ENCODE peak calls at places on chromosomes 3 and 15, in seven cellular contexts. F is HCT116, B is HepG2, E is SK-N-SH, H is K562, G is GM12878, Q is H1. V is an unnamed sample.

GRCh38 chr15:80309769-80310384 is 57.9 kb upstream of the CTXND1 start:
- DNase-seq in F (peak), B (peak), Q (no peak), E (peak), H (peak), G (no peak), V (no peak)

GRCh38 chr3:114058646-114059045 is 2.1 kb downstream of the QTRT2 start:
- DNase-seq in B (no peak), E (no peak), Q (no peak), H (no peak), F (no peak), G (no peak), V (no peak)

GRCh38 chr3:124558898-124559649 is 171.2 kb upstream of the UMPS start:
- DNase-seq in H (no peak), G (no peak), E (peak), F (peak), B (no peak), Q (no peak), V (no peak)

GRCh38 chr3:115698851-115699535 is 75.7 kb downstream of the GAP43 start:
- DNase-seq in F (no peak), B (no peak), E (peak), H (no peak), Q (no peak), G (no peak), V (no peak)

GRCh38 chr3:113295463-113295862 is 84.1 kb downstream of the BOC start:
- DNase-seq in Q (no peak), G (no peak), F (no peak), H (no peak), E (no peak), B (no peak), V (no peak)

GRCh38 chr15:81575436-81576123 is 201.6 kb upstream of the TMC3 start:
- DNase-seq in E (no peak), H (peak), G (no peak), B (no peak), F (no peak), Q (no peak), V (no peak)

GRCh38 chr3:66722675-66723074 is 221.9 kb upstream of the LRIG1 start:
- DNase-seq in G (no peak), B (no peak), F (no peak), Q (no peak), E (no peak), H (no peak), V (no peak)

GRCh38 chr15:45376300-45376928 is 1.9 kb downstream of the GATM start:
- DNase-seq in B (no peak), G (no peak), H (no peak), F (no peak), E (no peak), Q (no peak), V (no peak)

GRCh38 chr3:71026634-71027578 is 556.6 kb downstream of the FOXP1 start:
- DNase-seq in E (no peak), H (no peak), Q (no peak), G (no peak), F (no peak), B (peak), V (peak)

GRCh38 chr3:47092090-47092489 is 71.8 kb downstream of the SETD2 start:
- DNase-seq in G (no peak), E (no peak), Q (no peak), F (no peak), B (no peak), H (no peak), V (no peak)

GRCh38 chr15:100115711-100116090 is 226.1 kb downstream of the ADAMTS17 start:
- DNase-seq in F (no peak), B (no peak), E (no peak), Q (no peak), G (no peak), H (no peak), V (no peak)

GRCh38 chr3:11637901-11638668 is 5.6 kb downstream of the VGLL4 start:
- DNase-seq in H (no peak), Q (no peak), B (no peak), E (peak), F (no peak), G (no peak), V (no peak)

GRCh38 chr3:152203677-152204076 is 65.1 kb upstream of the MBNL1 start:
- DNase-seq in H (no peak), B (no peak), G (no peak), F (no peak), E (no peak), Q (no peak), V (no peak)

GRCh38 chr15:25170113-25170731 is 215.4 kb downstream of the SNRPN start:
- DNase-seq in B (no peak), G (no peak), E (no peak), H (no peak), Q (no peak), F (no peak), V (no peak)

GRCh38 chr3:40869013-40869412 is 330.3 kb upstream of the CTNNB1 start:
- DNase-seq in G (no peak), H (no peak), Q (no peak), E (no peak), B (no peak), F (no peak), V (no peak)

GRCh38 chr3:71641669-71642068 is 58.1 kb upstream of the FOXP1 start:
- DNase-seq in H (peak), F (peak), G (peak), Q (no peak), E (no peak), B (peak), V (no peak)

GRCh38 chr3:151837057-151837456 is 23.1 kb downstream of the AADAC start:
- DNase-seq in B (no peak), G (no peak), H (peak), F (peak), E (no peak), Q (peak), V (peak)

GRCh38 chr3:134353831-134354611 is 20.2 kb downstream of the AMOTL2 start:
- DNase-seq in G (no peak), E (no peak), H (no peak), B (no peak), F (no peak), Q (no peak), V (no peak)

GRCh38 chr3:196322-197153 is at the start of gene CHL1:
- DNase-seq in B (no peak), Q (no peak), G (no peak), H (no peak), F (no peak), E (peak), V (no peak)

GRCh38 chr3:197507081-197507480 is 48.7 kb downstream of the BDH1 start:
- DNase-seq in G (no peak), F (no peak), Q (no peak), B (no peak), E (no peak), H (no peak), V (no peak)

GRCh38 chr3:138381413-138381901 is 33.1 kb downstream of the MRAS start:
- DNase-seq in E (no peak), F (no peak), H (no peak), Q (no peak), G (no peak), B (no peak), V (no peak)

GRCh38 chr3:187150599-187150998 is 11.3 kb upstream of the RPL39L start:
- DNase-seq in Q (no peak), B (peak), F (no peak), G (no peak), H (no peak), E (no peak), V (no peak)

GRCh38 chr15:32682569-32682968 is 35.2 kb upstream of the GREM1 start:
- DNase-seq in B (no peak), H (no peak), E (no peak), G (no peak), F (no peak), Q (no peak), V (no peak)

GRCh38 chr15:73237910-73238309 is 130.8 kb downstream of the HCN4 start:
- DNase-seq in H (no peak), B (no peak), F (no peak), Q (no peak), E (peak), G (no peak), V (no peak)

GRCh38 chr3:173983353-173983752 is 585.8 kb downstream of the NLGN1 start:
- DNase-seq in B (no peak), E (no peak), Q (no peak), F (no peak), H (no peak), G (no peak), V (no peak)

GRCh38 chr3:111761309-111761795 is 97.7 kb upstream of the PHLDB2 start:
- DNase-seq in F (no peak), Q (no peak), H (no peak), B (no peak), E (peak), G (no peak), V (no peak)

DNA sequence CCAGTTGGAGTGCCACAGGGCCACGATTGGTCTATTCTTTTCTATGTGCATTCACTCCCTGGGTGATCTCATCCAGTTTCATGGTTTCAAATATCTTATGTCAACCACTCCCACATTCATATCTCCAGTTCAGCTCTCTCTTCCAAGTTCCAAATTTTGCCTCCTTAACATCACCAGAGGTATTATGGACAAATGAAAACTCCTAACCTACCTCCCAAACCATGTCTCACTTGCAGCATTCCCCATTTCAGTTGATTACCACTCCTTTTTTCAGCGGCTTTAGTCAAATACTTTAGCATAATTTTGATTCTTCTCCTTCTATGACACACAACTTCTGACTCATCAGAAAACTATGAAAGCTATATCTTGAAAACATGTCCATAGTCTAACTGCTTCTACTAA is 203.1 kb upstream of the SEMA6D start:
- DNase-seq in B (no peak), Q (no peak), F (no peak), E (no peak), H (no peak), G (no peak), V (no peak)
- TF ChIP-seq SIN3A in B (no peak), Q (no peak), F (no peak), E (no peak), H (no peak), G (no peak), V (no peak)

GRCh38 chr15:72198410-72199270 is 1.1 kb upstream of the GRAMD2A start:
- DNase-seq in F (no peak), E (no peak), G (no peak), B (no peak), Q (no peak), H (no peak), V (no peak)
- TF ChIP-seq POLR2AphosphoS5 in F (no peak), E (no peak), G (peak), B (peak), Q (no peak), H (peak), V (no peak)

GRCh38 chr3:59210260-59210659 is 160.4 kb upstream of the CFAP20DC start:
- DNase-seq in Q (no peak), F (no peak), G (no peak), H (no peak), E (no peak), B (no peak), V (no peak)

DNA sequence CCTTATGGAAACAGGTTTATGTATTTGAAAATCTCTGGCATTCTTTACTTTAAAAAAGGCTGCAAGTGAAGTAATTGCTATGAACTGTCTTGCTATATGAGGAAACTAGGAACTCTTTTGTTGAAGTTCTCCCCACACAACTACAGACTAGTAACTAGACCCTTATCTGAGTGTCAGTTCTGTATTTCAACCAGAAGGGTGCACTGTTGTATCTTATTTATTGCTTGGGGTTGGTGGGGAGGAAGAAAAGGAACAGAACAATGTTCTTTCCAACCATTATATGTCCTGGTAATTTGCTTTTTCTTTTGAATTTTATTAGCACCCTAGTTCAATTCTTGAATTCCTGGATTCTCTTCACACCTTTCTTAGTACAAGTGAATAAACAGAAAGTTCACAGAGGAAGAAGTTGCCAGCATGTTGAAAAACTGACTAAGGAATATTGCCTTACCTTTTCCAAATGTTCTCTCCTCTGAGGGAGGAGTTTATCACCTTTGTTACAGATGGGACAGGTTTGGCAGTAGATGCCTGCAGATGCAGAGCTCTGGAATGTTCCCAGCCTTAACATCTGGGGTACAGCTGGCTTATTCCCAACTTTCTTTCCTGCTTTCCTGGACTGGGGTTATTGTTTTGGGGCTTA is 162.4 kb upstream of the CFAP20DC start:
- DNase-seq in E (peak), H (peak), B (peak), G (peak), F (peak), Q (no peak), V (peak)
- TF ChIP-seq SIN3A in E (no peak), H (no peak), B (no peak), G (no peak), F (no peak), Q (no peak), V (no peak)

GRCh38 chr3:190301591-190301990 is 20.7 kb downstream of the CLDN1 start:
- DNase-seq in H (no peak), Q (no peak), F (no peak), E (no peak), B (no peak), G (no peak), V (no peak)
- TF ChIP-seq POLR2AphosphoS5 in H (no peak), Q (no peak), F (no peak), E (no peak), B (no peak), G (no peak), V (no peak)

DNA sequence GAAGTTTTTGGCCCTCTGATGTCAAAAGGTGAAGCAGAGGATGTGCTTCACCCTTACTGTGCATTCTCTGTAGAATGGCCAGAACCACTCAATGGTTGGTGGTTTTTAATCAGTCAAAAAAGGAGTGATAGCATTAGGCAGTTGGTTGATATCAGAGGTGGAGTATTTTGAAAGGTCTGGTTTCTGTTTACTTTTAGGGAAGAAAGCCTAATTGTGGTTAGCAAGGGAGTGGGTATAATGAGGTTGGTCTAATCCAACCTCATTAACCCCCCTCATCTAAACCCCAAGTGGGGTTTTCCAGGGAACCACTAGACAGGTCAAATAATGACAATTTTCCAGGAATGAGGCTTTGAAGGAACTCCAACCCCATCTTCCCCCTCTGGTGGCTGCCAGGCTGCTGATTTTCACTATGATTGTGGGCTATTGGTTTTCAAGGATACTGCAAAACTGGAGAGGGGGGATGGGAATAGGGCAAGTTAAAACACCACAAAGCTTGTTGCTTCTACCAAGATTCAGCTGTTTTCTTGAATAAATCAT is 10.5 kb upstream of the ZNF662 start:
- DNase-seq in Q (no peak), F (no peak), B (no peak), E (no peak), G (no peak), H (no peak), V (no peak)
- TF ChIP-seq SIN3A in Q (no peak), F (no peak), B (no peak), E (no peak), G (no peak), H (no peak), V (no peak)

DNA sequence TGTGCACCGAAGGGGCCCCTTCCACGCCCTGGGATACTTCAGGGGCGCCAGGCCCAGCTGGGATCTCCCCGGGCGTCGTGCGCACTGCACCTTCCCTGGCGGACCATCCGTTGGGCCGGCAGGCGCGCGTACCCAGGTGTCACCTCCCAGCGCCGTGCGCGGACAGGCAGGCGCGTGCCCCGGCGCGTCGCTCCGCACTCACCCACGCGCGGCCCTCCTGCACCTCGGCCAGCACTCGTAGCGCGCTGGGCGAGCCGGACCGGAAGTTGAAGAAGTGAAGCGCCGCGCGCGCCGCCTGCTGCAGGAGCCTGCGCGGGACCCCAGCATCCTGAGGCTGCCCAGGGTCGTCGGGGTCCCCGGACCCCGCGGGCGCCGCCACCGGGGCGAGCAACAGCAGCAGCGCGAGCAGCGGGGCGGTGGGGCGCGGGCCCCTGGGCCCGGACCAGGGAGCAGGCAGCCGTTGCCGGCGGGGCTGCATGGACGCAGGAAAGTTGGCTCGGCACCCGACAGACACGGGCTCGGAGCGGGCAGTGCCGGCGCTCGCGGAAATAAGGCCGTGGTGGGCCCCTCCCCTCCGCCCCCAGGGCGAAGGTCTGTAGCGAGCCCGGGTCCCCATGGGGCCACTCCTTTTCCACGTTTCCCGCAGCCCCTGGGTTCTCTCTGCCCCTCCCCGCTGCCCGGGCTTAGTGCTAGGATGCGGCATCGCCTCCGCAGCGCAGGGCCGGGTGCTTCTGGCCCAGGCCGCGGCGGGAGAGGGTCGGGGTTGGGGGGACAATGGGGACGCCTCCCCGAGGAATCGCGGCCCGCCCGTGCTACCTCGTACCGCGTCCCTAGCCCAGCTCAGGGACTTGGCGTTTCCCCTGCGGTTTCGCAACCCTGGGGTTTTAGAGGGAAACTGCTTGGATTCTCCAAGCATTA is at the start of gene RARRES1:
- DNase-seq in B (no peak), E (peak), H (no peak), G (no peak), Q (no peak), F (no peak), V (no peak)
- TF ChIP-seq POLR2AphosphoS5 in B (no peak), E (no peak), H (no peak), G (no peak), Q (no peak), F (no peak), V (no peak)